ENCODE peak calls at places on chromosome 3, in seven cellular contexts. Z is substantia nigra, P is spleen, B is pancreas, L is OCI-LY7, O is tibial artery, F is psoas muscle. K is an unnamed sample.

GRCh38 chr3:190718691-190719090 is 143.8 kb downstream of the GMNC start:
- DNase-seq in Z (no peak), P (no peak), B (no peak), L (no peak), O (no peak), F (no peak), K (no peak)

GRCh38 chr3:21747376-21747775 is 3.6 kb downstream of the ZNF385D start:
- DNase-seq in Z (no peak), P (no peak), B (no peak), L (no peak), O (no peak), F (no peak), K (no peak)

GRCh38 chr3:196868297-196868661 is 559 bp downstream of the SENP5 start:
- DNase-seq in Z (no peak), P (no peak), B (peak; percentile 16), L (peak; percentile 23), O (no peak), F (no peak), K (no peak)

GRCh38 chr3:107913671-107914070 is 177.2 kb downstream of the CD47 start:
- DNase-seq in Z (no peak), P (no peak), B (no peak), L (no peak), O (no peak), F (no peak), K (no peak)

GRCh38 chr3:41148446-41148845 is 50.9 kb upstream of the CTNNB1 start:
- DNase-seq in Z (no peak), P (no peak), B (no peak), L (no peak), O (no peak), F (no peak), K (no peak)

GRCh38 chr3:171994646-171995441 is 44.5 kb upstream of the FNDC3B start:
- DNase-seq in Z (no peak), P (no peak), B (no peak), L (no peak), O (no peak), F (no peak), K (no peak)

GRCh38 chr3:131995936-131996335 is 38.9 kb downstream of the CPNE4 start:
- DNase-seq in Z (no peak), P (no peak), B (no peak), L (no peak), O (no peak), F (no peak), K (no peak)

GRCh38 chr3:194370753-194371152 is 1.2 kb upstream of the LRRC15 start:
- DNase-seq in Z (no peak), P (no peak), B (no peak), L (no peak), O (no peak), F (no peak), K (no peak)

GRCh38 chr3:98532709-98533571 is 1.2 kb downstream of the GPR15 start:
- DNase-seq in Z (no peak), P (no peak), B (no peak), L (peak; percentile 35), O (no peak), F (no peak), K (no peak)

GRCh38 chr3:126348308-126348920 is 8.8 kb downstream of the KLF15 start:
- DNase-seq in Z (no peak), P (peak; percentile 46), B (no peak), L (no peak), O (peak; percentile 54), F (peak; percentile 43), K (no peak)

GRCh38 chr3:46966811-46967210 is 9.7 kb downstream of the CCDC12 start:
- DNase-seq in Z (no peak), P (peak; percentile 52), B (no peak), L (peak; percentile 42), O (no peak), F (no peak), K (no peak)

GRCh38 chr3:127356381-127356780 is 68.5 kb upstream of the PRR20G start:
- DNase-seq in Z (no peak), P (no peak), B (no peak), L (no peak), O (no peak), F (no peak), K (no peak)

GRCh38 chr3:58723197-58723596 is 56.6 kb upstream of the FAM3D start:
- DNase-seq in Z (no peak), P (no peak), B (no peak), L (no peak), O (no peak), F (no peak), K (no peak)

GRCh38 chr3:125381743-125382142 is 6.6 kb upstream of the ZNF148 start:
- DNase-seq in Z (no peak), P (no peak), B (no peak), L (peak; percentile 47), O (no peak), F (no peak), K (no peak)

GRCh38 chr3:134594236-134594825 is 56.5 kb downstream of the KY start:
- DNase-seq in Z (no peak), P (no peak), B (no peak), L (no peak), O (no peak), F (no peak), K (no peak)

GRCh38 chr3:138440137-138440536 is 5.7 kb downstream of the ESYT3 start:
- DNase-seq in Z (no peak), P (no peak), B (no peak), L (no peak), O (peak; percentile 56), F (no peak), K (no peak)

GRCh38 chr3:111603679-111604643 is 8.8 kb upstream of the ZBED2 start:
- DNase-seq in Z (no peak), P (no peak), B (no peak), L (no peak), O (no peak), F (no peak), K (no peak)

GRCh38 chr3:164236856-164237255 is 841.4 kb downstream of the SI start:
- DNase-seq in Z (no peak), P (no peak), B (no peak), L (no peak), O (no peak), F (no peak), K (no peak)

GRCh38 chr3:147411235-147411607 is 2.1 kb downstream of the ZIC1 start:
- DNase-seq in Z (no peak), P (no peak), B (no peak), L (no peak), O (no peak), F (no peak), K (no peak)

GRCh38 chr3:191235331-191236314 is 36.6 kb downstream of the OSTN start:
- DNase-seq in Z (no peak), P (no peak), B (no peak), L (no peak), O (no peak), F (no peak), K (no peak)

GRCh38 chr3:78601249-78601648 is 1166.5 kb downstream of the ROBO1 start:
- DNase-seq in Z (no peak), P (no peak), B (no peak), L (no peak), O (no peak), F (no peak), K (no peak)

GRCh38 chr3:188387921-188388320 is 234.0 kb downstream of the LPP start:
- DNase-seq in Z (no peak), P (no peak), B (no peak), L (no peak), O (no peak), F (no peak), K (no peak)

GRCh38 chr3:188389711-188390346 is 235.9 kb downstream of the LPP start:
- DNase-seq in Z (no peak), P (peak; percentile 81), B (peak; percentile 56), L (peak; percentile 92), O (peak; percentile 70), F (no peak), K (no peak)

GRCh38 chr3:188390775-188391443 is 237.0 kb downstream of the LPP start:
- DNase-seq in Z (no peak), P (no peak), B (no peak), L (peak; percentile 50), O (no peak), F (no peak), K (no peak)

GRCh38 chr3:188391597-188391996 is 237.6 kb downstream of the LPP start:
- DNase-seq in Z (no peak), P (no peak), B (no peak), L (no peak), O (no peak), F (no peak), K (no peak)

DNA sequence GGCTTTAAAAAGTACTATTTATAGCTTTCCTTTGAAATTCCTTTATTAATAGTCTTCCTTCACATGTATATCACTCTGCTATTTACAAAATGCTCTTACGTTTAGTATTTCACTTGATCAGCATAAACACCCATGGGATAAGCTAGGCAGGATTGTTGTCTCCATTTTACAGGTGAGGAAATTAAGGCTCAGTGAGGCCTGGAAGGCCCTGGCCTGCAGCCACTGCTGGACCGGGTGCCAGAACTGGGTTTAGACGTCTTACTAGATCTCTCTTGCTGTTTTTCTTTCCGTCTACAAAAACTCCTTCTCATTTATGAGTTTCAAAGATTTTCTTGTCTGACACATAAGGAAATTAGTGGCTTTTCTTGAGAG is 236.4 kb downstream of the LPP start:
- DNase-seq in Z (no peak), P (no peak), B (no peak), L (no peak), O (peak; percentile 70), F (peak; percentile 55), K (no peak)
- H3K27ac ChIP-seq in Z (no peak overlapping the region), P (peak overlapping the region; percentile 83), B (peak overlapping the region; percentile 22), L (peak overlapping the region; percentile 89), O (peak overlapping the region; percentile 60), F (peak overlapping the region; percentile 63), K (no peak overlapping the region)

GRCh38 chr3:100033814-100034490 is 80.3 kb downstream of the FILIP1L start:
- DNase-seq in Z (no peak), P (no peak), B (no peak), L (no peak), O (no peak), F (no peak), K (no peak)
- H3K27ac ChIP-seq in Z (no peak overlapping the region), P (no peak overlapping the region), B (peak overlapping the region; percentile 52), L (no peak overlapping the region), O (no peak overlapping the region), F (peak overlapping the region; percentile 81), K (no peak overlapping the region)

DNA sequence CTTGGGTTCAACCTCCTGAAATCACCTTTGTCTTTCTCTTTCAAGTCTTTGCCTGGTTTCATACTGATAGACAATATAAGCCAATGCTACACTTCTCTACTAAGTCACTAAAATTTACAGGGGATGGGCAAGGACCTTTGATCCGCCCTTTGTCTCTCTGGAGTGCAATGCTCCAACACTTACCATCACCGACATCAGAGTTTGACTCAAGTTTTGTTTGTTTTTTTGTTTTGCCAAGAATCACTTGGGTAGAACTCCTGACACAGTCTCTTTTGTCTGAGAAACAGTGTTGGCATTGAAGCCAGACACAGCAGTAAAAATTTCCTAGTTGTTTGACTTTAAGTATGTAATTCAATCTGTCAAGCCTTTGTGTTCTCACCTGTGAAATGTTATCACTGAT is 29.3 kb downstream of the NFKBIZ start:
- DNase-seq in Z (no peak), P (no peak), B (no peak), L (no peak), O (no peak), F (no peak), K (no peak)
- H3K27ac ChIP-seq in Z (no peak overlapping the region), P (no peak overlapping the region), B (no peak overlapping the region), L (no peak overlapping the region), O (no peak overlapping the region), F (no peak overlapping the region), K (no peak overlapping the region)

DNA sequence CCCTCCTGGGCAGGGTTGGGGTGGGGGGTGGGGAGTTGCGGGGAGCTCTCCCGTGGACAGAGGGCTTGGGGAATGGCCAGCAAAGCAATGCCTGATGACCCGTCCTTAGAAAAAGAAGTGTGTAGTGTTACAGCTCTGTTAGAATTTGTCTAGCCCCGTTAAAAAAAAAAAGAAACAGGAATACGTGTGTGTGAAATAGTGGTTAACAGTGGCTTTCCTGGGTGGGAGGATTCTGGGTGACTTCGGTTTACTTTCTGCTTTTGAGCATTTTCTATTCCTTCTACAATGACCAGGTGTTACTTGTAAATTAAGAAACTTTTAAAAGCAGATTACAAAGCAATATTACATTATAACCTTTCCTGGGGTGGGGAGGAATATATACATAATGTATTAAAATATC is 25.0 kb downstream of the H1-8 start:
- DNase-seq in Z (no peak), P (no peak), B (no peak), L (no peak), O (no peak), F (no peak), K (no peak)
- H3K27ac ChIP-seq in Z (no peak overlapping the region), P (peak overlapping the region; percentile 45), B (no peak overlapping the region), L (no peak overlapping the region), O (no peak overlapping the region), F (no peak overlapping the region), K (no peak overlapping the region)

K was measured in caudate nucleus.